ENCODE peak calls at places on chromosomes 11 and 22, in five cellular contexts. M is adrenal gland; W is IMR-90; X is activated CD8-positive, alpha-beta T cell treated with anti-CD3 and anti-CD28 coated beads for 36 hours; P is Calu3. A is an unnamed sample.

GRCh38 chr11:75513250-75513649 is 12.5 kb downstream of the GDPD5 start:
- DNase-seq in M (no peak), W (peak), X (no peak), P (no peak), A (no peak)

GRCh38 chr11:60625262-60625661 is 74.2 kb upstream of the MS4A8 start:
- DNase-seq in M (peak), W (peak), X (peak), P (peak), A (peak)

GRCh38 chr11:64998141-64998540 is 1.4 kb upstream of the BATF2 start:
- DNase-seq in M (no peak), W (no peak), X (peak), P (no peak), A (no peak)

GRCh38 chr11:113895367-113896155 is 9.0 kb upstream of the HTR3B start:
- DNase-seq in M (no peak), W (no peak), X (no peak), P (no peak), A (no peak)

GRCh38 chr11:67177399-67178281 is 58.6 kb downstream of the KDM2A start:
- DNase-seq in M (no peak), W (peak), X (no peak), P (no peak), A (no peak)

GRCh38 chr11:57493507-57494503 is 21.7 kb downstream of the SLC43A1 start:
- DNase-seq in M (peak), W (peak), X (peak), P (peak), A (peak)

GRCh38 chr11:82004537-82005213 is 729.0 kb downstream of the FAM181B start:
- DNase-seq in M (no peak), W (no peak), X (peak), P (no peak), A (no peak)

GRCh38 chr22:43152001-43152354 is 619 bp downstream of the TSPO start:
- DNase-seq in M (no peak), W (no peak), X (peak), P (no peak), A (no peak)

GRCh38 chr11:74736031-74736430 is 4.8 kb upstream of the CHRDL2 start:
- DNase-seq in M (no peak), W (no peak), X (no peak), P (no peak), A (no peak)

GRCh38 chr11:68271023-68271780 is 571 bp downstream of the C11orf24 start:
- DNase-seq in M (peak), W (peak), X (peak), P (peak), A (peak)

GRCh38 chr11:94632356-94632755 is 65.2 kb downstream of the PIWIL4 start:
- DNase-seq in M (no peak), W (no peak), X (no peak), P (no peak), A (no peak)

GRCh38 chr11:94635072-94635471 is 67.9 kb downstream of the PIWIL4 start:
- DNase-seq in M (no peak), W (no peak), X (no peak), P (no peak), A (no peak)

GRCh38 chr11:94629741-94630140 is 62.6 kb downstream of the PIWIL4 start:
- DNase-seq in M (no peak), W (no peak), X (no peak), P (no peak), A (no peak)
- TF ChIP-seq CTCF in M (no peak), W (no peak), X (no peak), P (no peak), A (no peak)

GRCh38 chr22:32413715-32414114 is 1.7 kb upstream of the RTCB start:
- DNase-seq in M (no peak), W (peak), X (no peak), P (no peak), A (no peak)
- TF ChIP-seq CTCF in M (no peak), W (peak), X (no peak), P (no peak), A (no peak)

GRCh38 chr11:24734742-24735141 is 237.9 kb downstream of the LUZP2 start:
- DNase-seq in M (no peak), W (no peak), X (no peak), P (no peak), A (no peak)

GRCh38 chr11:24739637-24740036 is 242.8 kb downstream of the LUZP2 start:
- DNase-seq in M (no peak), W (no peak), X (no peak), P (no peak), A (no peak)

GRCh38 chr11:24738972-24739371 is 242.1 kb downstream of the LUZP2 start:
- DNase-seq in M (no peak), W (no peak), X (no peak), P (no peak), A (no peak)
- TF ChIP-seq CTCF in M (no peak), W (no peak), X (no peak), P (no peak), A (no peak)

DNA sequence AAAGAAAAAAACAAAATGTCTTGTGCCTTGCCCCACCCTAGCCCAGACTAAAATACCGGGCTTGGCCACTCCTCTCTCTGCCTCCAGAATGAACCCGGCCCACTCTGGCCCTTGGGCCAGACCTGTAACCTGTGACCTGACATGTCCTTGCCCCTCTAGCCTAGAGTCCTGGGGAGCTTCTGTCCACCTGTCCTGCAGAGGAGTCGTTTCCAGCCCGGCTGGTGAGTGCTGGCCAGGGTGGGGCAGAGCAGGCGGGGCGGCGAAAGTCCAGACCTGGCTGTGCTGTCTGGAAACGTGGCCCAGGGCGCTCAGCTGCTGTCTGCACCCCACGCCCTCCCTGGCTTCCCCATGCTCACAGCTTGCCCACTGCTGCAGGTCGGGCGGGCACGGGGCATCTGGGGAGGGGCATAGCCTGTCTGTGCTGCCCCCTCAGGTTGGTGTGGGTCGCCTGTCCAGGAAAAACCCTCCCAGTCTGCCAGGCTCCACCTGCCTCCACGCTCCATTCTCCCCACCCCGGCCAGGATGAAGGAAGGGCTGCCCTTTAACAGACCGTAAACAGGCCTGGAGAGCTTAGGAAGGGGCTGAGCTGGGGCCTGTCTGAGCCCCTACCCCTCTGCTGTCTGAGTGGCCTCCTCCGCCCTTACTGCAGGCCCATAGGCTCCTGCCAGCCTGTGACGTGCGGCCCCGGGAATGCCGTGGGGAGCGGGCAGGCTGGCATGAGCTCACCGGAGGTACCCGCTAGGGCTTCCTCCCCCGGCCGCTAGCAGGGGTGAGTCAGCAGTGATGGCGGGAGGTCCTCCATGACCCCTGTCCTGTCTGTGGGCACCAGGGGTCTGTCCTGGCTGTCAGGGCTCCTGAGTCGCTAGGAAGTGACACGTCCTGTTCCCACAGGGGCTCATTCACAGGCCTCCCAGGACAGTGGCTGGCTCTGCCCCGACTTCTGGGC is 1.9 kb downstream of the CD151 start:
- DNase-seq in M (peak), W (peak), X (peak), P (peak), A (peak)
- TF ChIP-seq CTCF in M (no peak), W (no peak), X (no peak), P (no peak), A (peak)

DNA sequence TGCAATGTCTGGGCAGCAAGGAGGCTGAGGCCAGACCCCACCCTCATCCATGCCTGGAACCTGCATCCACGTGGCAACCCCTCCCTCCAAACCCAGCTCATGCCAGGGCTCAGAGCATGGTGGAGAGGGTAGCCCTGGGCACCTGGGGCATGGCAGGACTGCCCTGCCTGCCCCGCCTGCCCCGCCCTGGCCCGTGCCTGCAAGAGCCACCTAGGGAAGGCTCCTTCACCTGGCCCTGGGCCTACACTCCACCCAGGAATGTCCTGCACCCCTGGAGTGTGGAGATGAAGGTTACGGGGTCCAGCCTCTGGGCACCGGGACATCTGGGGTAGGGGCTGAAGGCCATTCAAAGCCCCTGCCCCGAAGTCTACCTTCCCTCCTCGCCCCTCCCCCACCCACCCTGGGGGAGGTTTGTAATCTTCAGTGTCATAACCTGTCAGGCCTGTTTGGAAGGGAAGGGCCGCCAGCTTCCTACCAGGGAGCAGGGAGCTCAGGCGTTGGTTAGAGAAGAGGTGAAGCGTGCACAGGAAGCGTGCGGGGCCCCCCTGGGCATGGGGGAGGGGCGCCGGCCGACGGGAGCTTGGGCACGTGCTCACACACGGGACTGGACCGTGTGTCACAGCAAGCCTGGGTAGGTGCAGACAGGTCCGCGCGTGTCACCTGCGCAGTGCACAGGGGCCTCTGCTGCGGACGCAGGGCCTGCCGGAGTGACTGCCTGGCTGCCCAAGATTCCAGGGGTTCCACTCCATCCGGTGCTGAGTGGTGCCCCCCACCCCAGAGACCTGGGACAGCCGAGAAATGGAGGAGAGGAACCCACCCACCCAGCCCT is 30.7 kb upstream of the TH start:
- DNase-seq in M (no peak), W (no peak), X (no peak), P (peak), A (peak)
- TF ChIP-seq CTCF in M (no peak), W (no peak), X (no peak), P (no peak), A (no peak)

DNA sequence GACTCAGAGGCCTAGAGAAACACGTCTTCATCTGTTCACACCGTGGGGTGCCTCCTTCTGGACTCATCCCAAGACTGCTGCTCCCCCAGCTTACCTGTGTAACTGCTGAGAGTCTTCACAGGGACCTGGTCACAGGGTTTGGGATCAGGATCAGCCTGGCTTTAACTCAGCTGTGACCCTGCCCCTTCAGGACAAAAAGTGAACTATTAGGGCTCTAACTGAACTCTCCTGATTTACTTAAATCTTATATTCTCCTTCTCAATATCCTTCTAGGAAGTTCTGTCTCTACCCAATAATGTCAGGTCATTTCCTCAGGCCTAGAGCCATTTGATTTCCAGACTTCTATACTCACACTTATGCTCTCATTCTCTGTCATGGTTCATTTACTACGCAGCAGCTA is 108.4 kb downstream of the ZNF280B start:
- DNase-seq in M (no peak), W (no peak), X (no peak), P (no peak), A (no peak)
- TF ChIP-seq CTCF in M (no peak), W (no peak), X (no peak), P (no peak), A (no peak)

GRCh38 chr22:23386822-23387580 is 193.1 kb downstream of the IGLL1 start:
- DNase-seq in M (no peak), W (no peak), X (no peak), P (no peak), A (no peak)

GRCh38 chr22:23389271-23390071 is 190.6 kb downstream of the IGLL1 start:
- DNase-seq in M (no peak), W (no peak), X (no peak), P (no peak), A (no peak)

GRCh38 chr22:23387827-23388491 is 192.1 kb downstream of the IGLL1 start:
- DNase-seq in M (no peak), W (no peak), X (no peak), P (no peak), A (no peak)

GRCh38 chr22:23386245-23386631 is 193.9 kb downstream of the IGLL1 start:
- DNase-seq in M (no peak), W (no peak), X (no peak), P (no peak), A (no peak)

DNA sequence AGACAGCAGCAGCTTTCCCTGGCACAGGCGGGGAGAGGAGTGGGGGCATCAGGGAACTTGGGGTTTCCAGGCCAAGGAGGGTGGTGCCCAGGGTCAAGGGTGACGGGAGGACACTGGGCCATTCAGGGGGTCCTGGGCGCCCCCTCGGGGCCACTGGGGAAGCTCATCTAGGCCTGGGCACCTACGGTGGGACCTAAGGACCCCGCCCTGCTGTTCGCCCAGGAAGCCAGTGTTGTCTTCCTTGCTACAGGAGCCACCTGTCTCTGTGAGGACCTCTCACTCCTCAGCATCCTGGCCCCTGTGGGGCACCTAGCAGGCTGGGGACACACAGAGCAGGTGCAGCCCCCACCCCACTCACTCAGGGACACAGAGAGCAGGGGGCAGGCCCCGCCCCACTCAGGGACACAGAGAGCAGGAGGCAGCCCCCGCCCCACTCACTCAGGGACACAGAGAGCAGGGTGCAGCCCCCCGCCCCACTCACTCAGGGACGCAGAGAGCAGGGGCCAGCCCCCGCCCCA is 191.5 kb downstream of the IGLL1 start:
- DNase-seq in M (no peak), W (no peak), X (no peak), P (no peak), A (no peak)
- TF ChIP-seq CTCF in M (no peak), W (no peak), X (no peak), P (no peak), A (no peak)

GRCh38 chr11:27703453-27703852 is 3.2 kb upstream of the BDNF start:
- DNase-seq in M (no peak), W (peak), X (no peak), P (no peak), A (no peak)

GRCh38 chr11:27700351-27701261 is at the start of gene BDNF:
- DNase-seq in M (no peak), W (peak), X (no peak), P (peak), A (no peak)

GRCh38 chr11:27701262-27702105 is 1.2 kb upstream of the BDNF start:
- DNase-seq in M (peak), W (peak), X (no peak), P (peak), A (no peak)

GRCh38 chr11:27710536-27710935 is 10.3 kb upstream of the BDNF start:
- DNase-seq in M (no peak), W (peak), X (no peak), P (no peak), A (no peak)

GRCh38 chr11:27705873-27706820 is 5.9 kb upstream of the BDNF start:
- DNase-seq in M (peak), W (peak), X (no peak), P (peak), A (no peak)
- TF ChIP-seq CTCF in M (peak), W (peak), X (peak), P (peak), A (peak)

DNA sequence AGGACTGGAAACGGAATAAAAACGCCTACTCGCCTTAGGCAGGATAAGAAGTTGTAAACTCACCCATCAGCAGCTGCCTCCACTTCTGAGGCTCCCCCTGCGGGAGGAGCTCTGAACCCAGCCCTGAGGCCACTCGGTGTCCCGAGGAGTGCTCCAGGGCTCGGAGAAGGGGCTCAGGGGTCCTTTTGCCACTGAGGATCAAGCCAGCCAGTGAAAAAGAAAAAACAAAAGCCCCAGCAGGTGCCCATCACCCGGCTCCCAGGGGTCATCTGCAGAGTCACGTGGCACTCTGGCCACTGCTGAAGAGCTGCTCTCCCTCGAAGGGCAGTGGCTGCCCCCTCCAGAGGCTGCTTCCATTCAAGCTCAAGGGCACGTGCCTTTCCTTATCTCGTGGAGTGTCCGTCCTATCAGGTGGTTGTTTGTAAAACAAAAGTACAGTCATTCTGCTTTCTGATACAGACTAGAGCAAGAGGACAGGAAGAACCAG is 29.0 kb downstream of the NUP50 start:
- DNase-seq in M (peak), W (no peak), X (no peak), P (no peak), A (no peak)
- TF ChIP-seq CTCF in M (no peak), W (peak), X (no peak), P (no peak), A (no peak)